ENCODE peak calls at places on chromosomes 6 and 20, in six cellular contexts. Y, N, J, I, Z and U are unnamed samples.
A peak's percentile ranks its signal among the peaks of the same experiment; 100 is the strongest.

GRCh38 chr6:30557683-30557981 is 537 bp downstream of the PRR3 start:
- DNase-seq in Y (no peak), N (peak; percentile 13), J (no peak), I (peak; percentile 29), Z (no peak), U (no peak)

GRCh38 chr6:95120984-95121383 is 456.4 kb upstream of the MANEA start:
- DNase-seq in Y (no peak), N (no peak), J (no peak), I (no peak), Z (no peak), U (no peak)

GRCh38 chr6:123439371-123439770 is 197.4 kb downstream of the TRDN start:
- DNase-seq in Y (no peak), N (no peak), J (no peak), I (no peak), Z (no peak), U (no peak)

GRCh38 chr6:15929685-15930084 is 199.2 kb upstream of the MYLIP start:
- DNase-seq in Y (no peak), N (no peak), J (no peak), I (no peak), Z (no peak), U (no peak)

GRCh38 chr6:91482498-91482897 is 895.6 kb upstream of the MAP3K7 start:
- DNase-seq in Y (no peak), N (no peak), J (no peak), I (no peak), Z (no peak), U (no peak)

GRCh38 chr6:33073431-33073871 is at the start of gene HLA-DPA1:
- DNase-seq in Y (peak; percentile 48), N (no peak), J (peak; percentile 12), I (peak; percentile 5), Z (no peak), U (no peak)

GRCh38 chr6:147855823-147856222 is 347.3 kb downstream of the SAMD5 start:
- DNase-seq in Y (no peak), N (no peak), J (peak; percentile 44), I (no peak), Z (no peak), U (no peak)

GRCh38 chr6:94362061-94362864 is 942.9 kb upstream of the EPHA7 start:
- DNase-seq in Y (no peak), N (no peak), J (no peak), I (no peak), Z (no peak), U (no peak)

GRCh38 chr6:160972111-160972510 is 19.5 kb upstream of the MAP3K4 start:
- DNase-seq in Y (no peak), N (peak; percentile 59), J (peak; percentile 97), I (no peak), Z (peak; percentile 47), U (no peak)

GRCh38 chr6:88866856-88867255 is 96.6 kb downstream of the RNGTT start:
- DNase-seq in Y (no peak), N (no peak), J (peak; percentile 17), I (no peak), Z (no peak), U (no peak)

GRCh38 chr6:75993236-75994162 is 79.0 kb downstream of the IMPG1 start:
- DNase-seq in Y (no peak), N (no peak), J (no peak), I (no peak), Z (no peak), U (no peak)

GRCh38 chr6:28353981-28354676 is 4.4 kb downstream of the ZKSCAN3 start:
- DNase-seq in Y (peak; percentile 59), N (no peak), J (peak; percentile 84), I (peak; percentile 95), Z (no peak), U (no peak)

GRCh38 chr6:56752534-56752933 is 109.8 kb upstream of the DST start:
- DNase-seq in Y (no peak), N (no peak), J (no peak), I (no peak), Z (no peak), U (no peak)

GRCh38 chr6:91715171-91715805 is 1128.4 kb upstream of the MAP3K7 start:
- DNase-seq in Y (no peak), N (no peak), J (no peak), I (no peak), Z (no peak), U (no peak)

GRCh38 chr20:50625986-50626677 is 65.2 kb downstream of the RIPOR3 start:
- DNase-seq in Y (no peak), N (no peak), J (peak; percentile 66), I (no peak), Z (no peak), U (no peak)

GRCh38 chr6:149075616-149076354 is 241.7 kb upstream of the TAB2 start:
- DNase-seq in Y (no peak), N (no peak), J (peak; percentile 32), I (no peak), Z (no peak), U (no peak)

GRCh38 chr6:42714098-42714761 is 8.2 kb downstream of the PRPH2 start:
- DNase-seq in Y (no peak), N (no peak), J (peak; percentile 38), I (no peak), Z (no peak), U (no peak)

GRCh38 chr20:19977373-19977770 is 39.8 kb upstream of the NAA20 start:
- DNase-seq in Y (no peak), N (no peak), J (no peak), I (no peak), Z (no peak), U (no peak)

GRCh38 chr6:136921521-136921935 is 573 bp upstream of the SLC35D3 start:
- DNase-seq in Y (no peak), N (no peak), J (no peak), I (no peak), Z (no peak), U (no peak)

GRCh38 chr6:168071620-168072019 is 7.4 kb downstream of the FRMD1 start:
- DNase-seq in Y (no peak), N (no peak), J (no peak), I (no peak), Z (no peak), U (no peak)

GRCh38 chr20:36181934-36182603 is 27.5 kb downstream of the EPB41L1 start:
- DNase-seq in Y (no peak), N (no peak), J (peak; percentile 78), I (no peak), Z (no peak), U (no peak)

GRCh38 chr20:35947489-35947888 is 6.8 kb downstream of the SCAND1 start:
- DNase-seq in Y (no peak), N (no peak), J (peak; percentile 33), I (no peak), Z (no peak), U (no peak)

GRCh38 chr6:33770116-33770832 is 18.7 kb downstream of the LEMD2 start:
- DNase-seq in Y (no peak), N (no peak), J (no peak), I (no peak), Z (no peak), U (no peak)

GRCh38 chr6:6969761-6970223 is 138.0 kb upstream of the RREB1 start:
- DNase-seq in Y (peak; percentile 88), N (no peak), J (no peak), I (no peak), Z (no peak), U (no peak)

GRCh38 chr6:24936641-24937317 is 1.0 kb upstream of the RIPOR2 start:
- DNase-seq in Y (no peak), N (no peak), J (peak; percentile 24), I (no peak), Z (no peak), U (no peak)

GRCh38 chr6:108847738-108848115 is 495 bp upstream of the ARMC2 start:
- DNase-seq in Y (no peak), N (no peak), J (no peak), I (peak; percentile 67), Z (no peak), U (no peak)